ENCODE peak calls at places on chromosomes 3 and 15, in nine cellular contexts. I is adrenal gland, B is NCI-H1105, R is NCI-H2107, F is HFFc6, Q is NCI-H2081, N is SW480, Z is GM12892, G is colonic mucosa. T is an unnamed sample.

GRCh38 chr3:50254577-50255250 is 14.2 kb upstream of the SEMA3B start:
- DNase-seq in I (peak), B (no peak), R (no peak), F (no peak), Q (no peak), N (no peak), Z (no peak), G (no peak), T (no peak)

GRCh38 chr3:54345976-54346375 is 223.6 kb downstream of the CACNA2D3 start:
- DNase-seq in I (no peak), B (no peak), R (no peak), F (no peak), Q (no peak), N (no peak), Z (no peak), G (no peak), T (no peak)

GRCh38 chr3:113746955-113747718 is at the start of gene ATP6V1A:
- DNase-seq in I (peak), B (peak), R (peak), F (no peak), Q (peak), N (peak), Z (peak), G (peak), T (no peak)

GRCh38 chr15:29920515-29920914 is 98.2 kb upstream of the TJP1 start:
- DNase-seq in I (no peak), B (no peak), R (no peak), F (no peak), Q (no peak), N (peak), Z (no peak), G (peak), T (no peak)

GRCh38 chr3:189982299-189982945 is 138.3 kb downstream of the P3H2 start:
- DNase-seq in I (no peak), B (no peak), R (no peak), F (no peak), Q (no peak), N (no peak), Z (no peak), G (no peak), T (no peak)

GRCh38 chr3:64295594-64295993 is 70.3 kb upstream of the PRICKLE2 start:
- DNase-seq in I (peak), B (no peak), R (no peak), F (peak), Q (no peak), N (no peak), Z (no peak), G (no peak), T (no peak)

GRCh38 chr15:70158996-70159355 is 61.3 kb upstream of the TLE3 start:
- DNase-seq in I (no peak), B (no peak), R (no peak), F (no peak), Q (no peak), N (no peak), Z (no peak), G (no peak), T (no peak)

GRCh38 chr3:4290272-4290893 is 12.8 kb upstream of the SETMAR start:
- DNase-seq in I (no peak), B (peak), R (no peak), F (no peak), Q (peak), N (peak), Z (no peak), G (peak), T (no peak)

GRCh38 chr15:101128191-101128590 is 123.7 kb downstream of the CHSY1 start:
- DNase-seq in I (no peak), B (no peak), R (no peak), F (peak), Q (no peak), N (no peak), Z (no peak), G (no peak), T (no peak)

GRCh38 chr15:31276596-31277298 is 49.9 kb upstream of the KLF13 start:
- DNase-seq in I (peak), B (no peak), R (no peak), F (no peak), Q (peak), N (no peak), Z (no peak), G (no peak), T (peak)

GRCh38 chr3:22372292-22372949 is 621.4 kb upstream of the ZNF385D start:
- DNase-seq in I (no peak), B (no peak), R (no peak), F (no peak), Q (peak), N (no peak), Z (no peak), G (no peak), T (no peak)

GRCh38 chr3:195110647-195111321 is 160.2 kb downstream of the XXYLT1 start:
- DNase-seq in I (peak), B (no peak), R (no peak), F (no peak), Q (no peak), N (no peak), Z (no peak), G (no peak), T (no peak)

GRCh38 chr15:27674826-27675225 is 424.3 kb downstream of the OCA2 start:
- DNase-seq in I (no peak), B (no peak), R (no peak), F (no peak), Q (no peak), N (no peak), Z (no peak), G (no peak), T (no peak)

GRCh38 chr3:32143849-32144757 is 37.7 kb downstream of the GPD1L start:
- DNase-seq in I (peak), B (peak), R (peak), F (peak), Q (peak), N (peak), Z (no peak), G (peak), T (no peak)

GRCh38 chr3:103963599-103963998 is 1403.1 kb upstream of the ALCAM start:
- DNase-seq in I (no peak), B (no peak), R (no peak), F (no peak), Q (no peak), N (no peak), Z (no peak), G (no peak), T (no peak)

GRCh38 chr3:145698749-145699148 is 462.2 kb downstream of the PLOD2 start:
- DNase-seq in I (no peak), B (no peak), R (no peak), F (no peak), Q (no peak), N (no peak), Z (no peak), G (no peak), T (no peak)

GRCh38 chr3:186627852-186628414 is 12.3 kb upstream of the FETUB start:
- DNase-seq in I (no peak), B (no peak), R (no peak), F (no peak), Q (no peak), N (no peak), Z (no peak), G (no peak), T (no peak)

GRCh38 chr3:37668431-37668830 is 193.2 kb upstream of the CTDSPL start:
- DNase-seq in I (peak), B (no peak), R (no peak), F (no peak), Q (no peak), N (no peak), Z (no peak), G (peak), T (no peak)

GRCh38 chr15:44536962-44537727 is at the start of gene EIF3J:
- DNase-seq in I (peak), B (peak), R (peak), F (peak), Q (peak), N (peak), Z (peak), G (peak), T (peak)

GRCh38 chr3:71103430-71103881 is 480.1 kb downstream of the FOXP1 start:
- DNase-seq in I (peak), B (peak), R (no peak), F (peak), Q (peak), N (no peak), Z (no peak), G (peak), T (peak)

GRCh38 chr15:90388462-90389182 is 580 bp downstream of the IQGAP1 start:
- DNase-seq in I (peak), B (peak), R (no peak), F (peak), Q (peak), N (peak), Z (peak), G (peak), T (no peak)

GRCh38 chr3:141292346-141293058 is 60.9 kb downstream of the PXYLP1 start:
- DNase-seq in I (no peak), B (no peak), R (no peak), F (no peak), Q (no peak), N (no peak), Z (no peak), G (no peak), T (no peak)

GRCh38 chr3:32457971-32458471 is 44.6 kb downstream of the CMTM6 start:
- DNase-seq in I (no peak), B (no peak), R (no peak), F (no peak), Q (peak), N (no peak), Z (no peak), G (no peak), T (no peak)

GRCh38 chr3:72189344-72189743 is 404.4 kb upstream of the PROK2 start:
- DNase-seq in I (no peak), B (no peak), R (no peak), F (no peak), Q (no peak), N (no peak), Z (no peak), G (no peak), T (no peak)

GRCh38 chr3:33075996-33076395 is 20.9 kb downstream of the GLB1 start:
- DNase-seq in I (peak), B (no peak), R (no peak), F (no peak), Q (no peak), N (no peak), Z (no peak), G (peak), T (no peak)

GRCh38 chr3:123540285-123540684 is 44.6 kb downstream of the HACD2 start:
- DNase-seq in I (no peak), B (no peak), R (no peak), F (no peak), Q (no peak), N (no peak), Z (no peak), G (no peak), T (no peak)

GRCh38 chr3:127680146-127680661 is 7.5 kb downstream of the ABTB1 start:
- DNase-seq in I (no peak), B (no peak), R (no peak), F (no peak), Q (no peak), N (no peak), Z (no peak), G (no peak), T (no peak)

GRCh38 chr15:51038258-51039042 is 56.3 kb downstream of the TNFAIP8L3 start:
- DNase-seq in I (no peak), B (no peak), R (no peak), F (no peak), Q (peak), N (no peak), Z (no peak), G (no peak), T (no peak)

GRCh38 chr3:34207826-34208225 is 409.4 kb downstream of the PDCD6IP start:
- DNase-seq in I (no peak), B (no peak), R (no peak), F (no peak), Q (no peak), N (no peak), Z (no peak), G (no peak), T (no peak)

GRCh38 chr3:176870451-176870850 is 326.8 kb downstream of the TBL1XR1 start:
- DNase-seq in I (no peak), B (no peak), R (no peak), F (no peak), Q (no peak), N (no peak), Z (no peak), G (no peak), T (no peak)

GRCh38 chr3:171974986-171975837 is 64.2 kb upstream of the FNDC3B start:
- DNase-seq in I (no peak), B (no peak), R (no peak), F (peak), Q (no peak), N (no peak), Z (no peak), G (no peak), T (no peak)

T was measured in DMS153.